ENCODE peak calls at places on chromosomes 13 and 19, in ten cellular contexts. B is esophagus squamous epithelium; Q is DMS153; H is stimulated activated CD8-positive, alpha-beta memory T cell treated with anti-CD3 and anti-CD28 coated beads, Interleukin-2, amount 100 ng/mL, for 48 hours; T is NCI-H2081 treated with DMSO at 0.1 percent for 48 hours; C is AG09319; I is right cardiac atrium; U is T-helper 1 cell; N is fibroblast of lung; Y is spleen. M is an unnamed sample.
A peak's percentile ranks its signal among the peaks of the same experiment; 100 is the strongest.

GRCh38 chr19:55251296-55252081 is 7.3 kb downstream of the PPP6R1 start:
- DNase-seq in U (peak; percentile 25), C (no peak), I (no peak), Q (no peak), T (no peak), N (no peak), Y (peak; percentile 77), B (no peak), H (peak; percentile 15), M (no peak)

GRCh38 chr13:33284916-33285315 is 639 bp downstream of the STARD13 start:
- DNase-seq in N (no peak), U (no peak), H (no peak), B (no peak), I (no peak), C (no peak), T (no peak), Q (no peak), Y (no peak), M (no peak)

GRCh38 chr19:22286151-22286810 is at the start of gene ZNF729:
- DNase-seq in N (no peak), H (no peak), C (no peak), T (no peak), B (no peak), Y (no peak), I (peak; percentile 37), Q (no peak), U (no peak), M (no peak)

GRCh38 chr13:33918199-33918932 is 100.4 kb downstream of the RFC3 start:
- DNase-seq in B (no peak), N (peak; percentile 87), I (no peak), T (no peak), Q (peak; percentile 12), Y (no peak), H (no peak), U (no peak), C (peak; percentile 70), M (peak; percentile 47)

GRCh38 chr13:109610517-109610916 is 175.9 kb downstream of the IRS2 start:
- DNase-seq in B (no peak), C (no peak), H (peak; percentile 1), T (no peak), U (peak; percentile 9), I (peak; percentile 70), Y (peak; percentile 83), N (peak; percentile 7), Q (no peak), M (no peak)

GRCh38 chr13:40562975-40563349 is 103.5 kb downstream of the FOXO1 start:
- DNase-seq in Q (no peak), T (no peak), B (no peak), H (peak; percentile 17), N (no peak), U (no peak), Y (peak; percentile 83), I (peak; percentile 56), C (no peak), M (no peak)

GRCh38 chr13:114154476-114154875 is 22.1 kb upstream of the RASA3 start:
- DNase-seq in H (no peak), B (no peak), Y (no peak), C (no peak), Q (no peak), N (no peak), U (no peak), I (no peak), T (no peak), M (no peak)

GRCh38 chr13:40515702-40516101 is 150.7 kb downstream of the FOXO1 start:
- DNase-seq in C (no peak), B (no peak), N (no peak), Q (no peak), H (no peak), U (no peak), Y (no peak), T (no peak), I (no peak), M (no peak)

GRCh38 chr13:113109151-113110047 is 3.8 kb downstream of the F7 start:
- DNase-seq in U (no peak), N (no peak), H (no peak), I (no peak), Y (peak; percentile 65), T (no peak), C (no peak), B (no peak), Q (no peak), M (no peak)

GRCh38 chr13:34941835-34942731 is at the start of gene NBEA:
- DNase-seq in Y (peak; percentile 94), I (peak; percentile 90), C (peak; percentile 10), B (peak; percentile 12), T (peak; percentile 12), N (peak; percentile 60), H (peak; percentile 53), U (peak; percentile 46), Q (peak; percentile 72), M (peak; percentile 62)

GRCh38 chr13:113411216-113412023 is 41.9 kb downstream of the ADPRHL1 start:
- DNase-seq in Q (no peak), B (no peak), C (peak; percentile 86), H (no peak), Y (peak; percentile 53), I (peak; percentile 84), U (no peak), T (no peak), N (peak; percentile 97), M (no peak)

GRCh38 chr13:51041126-51041525 is 69.9 kb downstream of the C13orf42 start:
- DNase-seq in T (no peak), C (no peak), H (no peak), N (no peak), Y (no peak), B (no peak), U (no peak), Q (no peak), I (no peak), M (peak; percentile 33)

M was measured in NCI-H510A treated with DMSO at 0.1 percent for 48 hours.